ENCODE peak calls at places on chromosomes 2 and 18, in seven cellular contexts. One of them, this sample, is unnamed.

GRCh38 chr2:156338578-156338977 is 6.1 kb upstream of the NR4A2 start:
- DNase-seq in spleen: no peak
- DNase-seq in GM12865: no peak
- DNase-seq in prostate gland: no peak
- DNase-seq in kidney: no peak
- DNase-seq in psoas muscle: no peak
- DNase-seq in fibroblast of the aortic adventitia: no peak
- DNase-seq in this sample: no peak

GRCh38 chr18:35386600-35387366 is 9.6 kb upstream of the ZNF396 start:
- DNase-seq in spleen: no peak
- DNase-seq in GM12865: peak
- DNase-seq in prostate gland: peak
- DNase-seq in kidney: no peak
- DNase-seq in psoas muscle: peak
- DNase-seq in fibroblast of the aortic adventitia: peak
- DNase-seq in this sample: peak

GRCh38 chr2:140882671-140883620 is 1247.9 kb downstream of the LRP1B start:
- DNase-seq in spleen: no peak
- DNase-seq in GM12865: no peak
- DNase-seq in prostate gland: no peak
- DNase-seq in kidney: no peak
- DNase-seq in psoas muscle: no peak
- DNase-seq in fibroblast of the aortic adventitia: no peak
- DNase-seq in this sample: no peak

GRCh38 chr18:49321800-49322461 is 138.5 kb downstream of the DYM start:
- DNase-seq in spleen: no peak
- DNase-seq in GM12865: no peak
- DNase-seq in prostate gland: no peak
- DNase-seq in kidney: no peak
- DNase-seq in psoas muscle: no peak
- DNase-seq in fibroblast of the aortic adventitia: peak
- DNase-seq in this sample: peak

GRCh38 chr2:179857236-179857635 is 4.2 kb downstream of the ZNF385B start:
- DNase-seq in spleen: no peak
- DNase-seq in GM12865: no peak
- DNase-seq in prostate gland: no peak
- DNase-seq in kidney: no peak
- DNase-seq in psoas muscle: no peak
- DNase-seq in fibroblast of the aortic adventitia: no peak
- DNase-seq in this sample: no peak

GRCh38 chr2:143279672-143280071 is 150.5 kb downstream of the ARHGAP15 start:
- DNase-seq in spleen: no peak
- DNase-seq in GM12865: no peak
- DNase-seq in prostate gland: no peak
- DNase-seq in kidney: no peak
- DNase-seq in psoas muscle: no peak
- DNase-seq in fibroblast of the aortic adventitia: no peak
- DNase-seq in this sample: no peak

GRCh38 chr18:12287684-12288405 is 20.2 kb upstream of the TUBB6 start:
- DNase-seq in spleen: peak
- DNase-seq in GM12865: no peak
- DNase-seq in prostate gland: peak
- DNase-seq in kidney: peak
- DNase-seq in psoas muscle: peak
- DNase-seq in fibroblast of the aortic adventitia: peak
- DNase-seq in this sample: peak

GRCh38 chr2:105290981-105291660 is 38.4 kb downstream of the TGFBRAP1 start:
- DNase-seq in spleen: no peak
- DNase-seq in GM12865: no peak
- DNase-seq in prostate gland: no peak
- DNase-seq in kidney: no peak
- DNase-seq in psoas muscle: no peak
- DNase-seq in fibroblast of the aortic adventitia: no peak
- DNase-seq in this sample: no peak

GRCh38 chr2:37189452-37190153 is 1.1 kb upstream of the SULT6B1 start:
- DNase-seq in spleen: no peak
- DNase-seq in GM12865: no peak
- DNase-seq in prostate gland: no peak
- DNase-seq in kidney: no peak
- DNase-seq in psoas muscle: no peak
- DNase-seq in fibroblast of the aortic adventitia: peak
- DNase-seq in this sample: peak

GRCh38 chr2:182542501-182543258 is 115.8 kb upstream of the PDE1A start:
- DNase-seq in spleen: no peak
- DNase-seq in GM12865: no peak
- DNase-seq in prostate gland: no peak
- DNase-seq in kidney: no peak
- DNase-seq in psoas muscle: no peak
- DNase-seq in fibroblast of the aortic adventitia: peak
- DNase-seq in this sample: peak

GRCh38 chr2:219569041-219569440 is 2.3 kb downstream of the OBSL1 start:
- DNase-seq in spleen: no peak
- DNase-seq in GM12865: no peak
- DNase-seq in prostate gland: no peak
- DNase-seq in kidney: no peak
- DNase-seq in psoas muscle: no peak
- DNase-seq in fibroblast of the aortic adventitia: no peak
- DNase-seq in this sample: no peak

GRCh38 chr2:140929866-140930265 is 1201.0 kb downstream of the LRP1B start:
- DNase-seq in spleen: no peak
- DNase-seq in GM12865: no peak
- DNase-seq in prostate gland: no peak
- DNase-seq in kidney: no peak
- DNase-seq in psoas muscle: no peak
- DNase-seq in fibroblast of the aortic adventitia: peak
- DNase-seq in this sample: no peak

GRCh38 chr18:57353940-57354461 is 1.6 kb downstream of the ST8SIA3 start:
- DNase-seq in spleen: no peak
- DNase-seq in GM12865: no peak
- DNase-seq in prostate gland: no peak
- DNase-seq in kidney: peak
- DNase-seq in psoas muscle: no peak
- DNase-seq in fibroblast of the aortic adventitia: peak
- DNase-seq in this sample: peak

GRCh38 chr2:5589183-5589582 is 103.0 kb upstream of the SOX11 start:
- DNase-seq in spleen: no peak
- DNase-seq in GM12865: no peak
- DNase-seq in prostate gland: no peak
- DNase-seq in kidney: no peak
- DNase-seq in psoas muscle: no peak
- DNase-seq in fibroblast of the aortic adventitia: no peak
- DNase-seq in this sample: no peak

GRCh38 chr2:102262218-102263129 is 48.9 kb upstream of the IL1RL1 start:
- DNase-seq in spleen: no peak
- DNase-seq in GM12865: no peak
- DNase-seq in prostate gland: no peak
- DNase-seq in kidney: no peak
- DNase-seq in psoas muscle: no peak
- DNase-seq in fibroblast of the aortic adventitia: peak
- DNase-seq in this sample: peak

GRCh38 chr2:237524631-237525030 is 37.6 kb downstream of the MLPH start:
- DNase-seq in spleen: peak
- DNase-seq in GM12865: no peak
- DNase-seq in prostate gland: no peak
- DNase-seq in kidney: no peak
- DNase-seq in psoas muscle: no peak
- DNase-seq in fibroblast of the aortic adventitia: no peak
- DNase-seq in this sample: no peak

GRCh38 chr18:76619342-76620315 is 124.6 kb upstream of the ZNF516 start:
- DNase-seq in spleen: peak
- DNase-seq in GM12865: no peak
- DNase-seq in prostate gland: peak
- DNase-seq in kidney: peak
- DNase-seq in psoas muscle: peak
- DNase-seq in fibroblast of the aortic adventitia: peak
- DNase-seq in this sample: peak

GRCh38 chr2:184031402-184032147 is 566.8 kb upstream of the ZNF804A start:
- DNase-seq in spleen: no peak
- DNase-seq in GM12865: peak
- DNase-seq in prostate gland: no peak
- DNase-seq in kidney: no peak
- DNase-seq in psoas muscle: no peak
- DNase-seq in fibroblast of the aortic adventitia: no peak
- DNase-seq in this sample: no peak

GRCh38 chr2:121171625-121172119 is 113.3 kb downstream of the TFCP2L1 start:
- DNase-seq in spleen: no peak
- DNase-seq in GM12865: peak
- DNase-seq in prostate gland: no peak
- DNase-seq in kidney: no peak
- DNase-seq in psoas muscle: no peak
- DNase-seq in fibroblast of the aortic adventitia: no peak
- DNase-seq in this sample: no peak

GRCh38 chr2:126707191-126707590 is 51.2 kb downstream of the GYPC start:
- DNase-seq in spleen: no peak
- DNase-seq in GM12865: no peak
- DNase-seq in prostate gland: no peak
- DNase-seq in kidney: no peak
- DNase-seq in psoas muscle: no peak
- DNase-seq in fibroblast of the aortic adventitia: no peak
- DNase-seq in this sample: no peak

GRCh38 chr2:65397122-65397521 is 35.3 kb downstream of the SPRED2 start:
- DNase-seq in spleen: no peak
- DNase-seq in GM12865: peak
- DNase-seq in prostate gland: no peak
- DNase-seq in kidney: no peak
- DNase-seq in psoas muscle: no peak
- DNase-seq in fibroblast of the aortic adventitia: peak
- DNase-seq in this sample: peak

GRCh38 chr2:219171231-219171651 is 1.4 kb upstream of the SLC23A3 start:
- DNase-seq in spleen: no peak
- DNase-seq in GM12865: peak
- DNase-seq in prostate gland: peak
- DNase-seq in kidney: peak
- DNase-seq in psoas muscle: peak
- DNase-seq in fibroblast of the aortic adventitia: peak
- DNase-seq in this sample: peak

DNA sequence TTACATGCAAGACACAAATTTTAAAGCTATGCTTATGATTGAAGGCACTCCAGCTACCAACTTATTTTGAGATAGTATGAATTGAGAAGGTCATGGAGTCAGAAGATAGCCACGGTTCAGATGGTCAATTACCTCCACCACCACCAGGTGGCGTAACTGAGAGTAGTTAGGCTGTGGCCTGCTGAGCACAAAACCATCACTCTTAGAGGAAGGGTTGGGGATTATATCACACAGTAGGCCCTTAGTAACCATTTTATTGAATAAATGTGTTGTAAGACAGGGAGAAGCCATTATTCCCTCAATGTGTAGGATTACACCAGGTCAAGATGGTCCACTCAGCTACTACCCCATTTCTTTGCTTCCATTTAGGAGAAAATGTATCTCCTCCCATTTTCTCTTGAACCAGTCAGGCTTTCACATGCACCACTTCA is 18.8 kb downstream of the KLHL41 start:
- DNase-seq in spleen: peak
- DNase-seq in GM12865: peak
- DNase-seq in prostate gland: peak
- DNase-seq in kidney: no peak
- DNase-seq in psoas muscle: peak
- DNase-seq in fibroblast of the aortic adventitia: peak
- DNase-seq in this sample: peak
- TF ChIP-seq CTCF in spleen: peak
- TF ChIP-seq CTCF in GM12865: peak
- TF ChIP-seq CTCF in prostate gland: peak
- TF ChIP-seq CTCF in kidney: peak
- TF ChIP-seq CTCF in psoas muscle: peak
- TF ChIP-seq CTCF in fibroblast of the aortic adventitia: peak
- TF ChIP-seq CTCF in this sample: peak

GRCh38 chr2:148096012-148096411 is 75.1 kb downstream of the MBD5 start:
- DNase-seq in spleen: no peak
- DNase-seq in GM12865: no peak
- DNase-seq in prostate gland: no peak
- DNase-seq in kidney: no peak
- DNase-seq in psoas muscle: no peak
- DNase-seq in fibroblast of the aortic adventitia: peak
- DNase-seq in this sample: no peak
- H3K4me3 ChIP-seq in spleen: no peak
- H3K4me3 ChIP-seq in GM12865: no peak
- H3K4me3 ChIP-seq in prostate gland: no peak
- H3K4me3 ChIP-seq in kidney: no peak
- H3K4me3 ChIP-seq in psoas muscle: no peak
- H3K4me3 ChIP-seq in fibroblast of the aortic adventitia: no peak
- H3K4me3 ChIP-seq in this sample: no peak

DNA sequence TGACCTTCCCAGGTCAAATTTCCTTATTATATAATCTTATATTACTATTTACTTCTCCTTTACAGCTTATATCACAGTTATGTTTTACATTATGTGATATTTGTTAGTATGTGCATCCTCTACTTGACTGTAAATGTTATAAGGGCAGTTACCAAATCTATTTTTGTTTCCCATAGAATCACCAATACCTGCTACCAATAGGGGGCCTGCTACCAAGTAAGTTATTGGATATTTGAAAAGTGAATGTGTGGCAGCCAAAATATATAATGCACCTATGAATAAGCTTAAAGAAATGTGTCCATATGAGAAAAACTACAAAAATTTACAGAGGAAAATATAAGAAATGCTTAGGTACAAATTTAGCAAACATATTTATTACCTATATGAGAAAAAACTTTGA is 23.9 kb upstream of the CTAGE1 start:
- DNase-seq in spleen: no peak
- DNase-seq in GM12865: no peak
- DNase-seq in prostate gland: no peak
- DNase-seq in kidney: no peak
- DNase-seq in psoas muscle: no peak
- DNase-seq in fibroblast of the aortic adventitia: no peak
- DNase-seq in this sample: no peak
- TF ChIP-seq CTCF in spleen: no peak
- TF ChIP-seq CTCF in GM12865: no peak
- TF ChIP-seq CTCF in prostate gland: no peak
- TF ChIP-seq CTCF in kidney: no peak
- TF ChIP-seq CTCF in psoas muscle: no peak
- TF ChIP-seq CTCF in fibroblast of the aortic adventitia: no peak
- TF ChIP-seq CTCF in this sample: peak

DNA sequence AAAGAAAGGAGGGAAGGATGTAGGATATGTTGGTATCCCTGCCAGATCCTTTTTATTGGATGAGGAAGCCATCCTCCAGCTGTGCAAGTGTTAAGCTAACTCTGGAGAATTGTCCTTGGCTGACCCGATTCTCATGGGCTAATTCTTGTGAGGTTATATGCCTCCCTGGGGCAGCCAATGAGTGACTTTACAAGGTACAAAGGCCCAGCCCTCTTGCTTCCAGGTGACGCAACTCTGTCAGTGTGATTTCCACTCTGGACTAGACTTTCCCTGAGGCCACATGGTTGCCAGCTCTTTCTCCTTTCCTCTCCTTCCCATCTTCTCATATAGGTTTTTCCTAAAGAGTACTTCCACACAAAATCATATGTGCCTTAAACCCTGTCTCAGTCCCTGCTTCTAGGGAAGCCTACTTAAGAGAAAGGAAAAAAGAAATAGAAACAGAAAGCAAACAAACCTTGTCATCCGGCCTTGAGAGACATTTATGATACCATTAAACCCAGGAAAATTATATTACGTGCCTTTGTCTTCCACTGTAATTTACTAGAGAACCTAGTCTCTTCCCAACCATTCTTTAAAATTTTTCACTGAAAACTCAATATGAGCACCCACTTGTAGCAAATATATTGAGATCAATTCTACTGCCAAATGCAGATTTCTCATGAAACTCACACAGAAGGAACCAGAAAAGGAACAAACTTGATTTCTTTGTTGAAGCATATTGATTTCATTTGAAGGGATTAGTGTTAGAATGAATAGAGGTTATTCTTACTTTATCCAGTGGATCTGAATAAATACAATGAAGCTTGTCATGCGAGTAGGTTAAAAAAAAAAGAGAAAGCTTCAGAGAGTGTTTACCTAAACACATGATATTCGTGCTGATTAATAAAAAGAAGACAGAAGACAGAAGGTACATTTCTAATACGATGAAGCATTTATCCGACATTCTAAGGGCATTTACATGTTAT is 226.4 kb upstream of the ZSWIM2 start:
- DNase-seq in spleen: no peak
- DNase-seq in GM12865: no peak
- DNase-seq in prostate gland: no peak
- DNase-seq in kidney: no peak
- DNase-seq in psoas muscle: no peak
- DNase-seq in fibroblast of the aortic adventitia: no peak
- DNase-seq in this sample: peak
- H3K4me3 ChIP-seq in spleen: no peak
- H3K4me3 ChIP-seq in GM12865: no peak
- H3K4me3 ChIP-seq in prostate gland: no peak
- H3K4me3 ChIP-seq in kidney: no peak
- H3K4me3 ChIP-seq in psoas muscle: no peak
- H3K4me3 ChIP-seq in fibroblast of the aortic adventitia: no peak
- H3K4me3 ChIP-seq in this sample: no peak